ENCODE peak calls at places on chromosomes 1 and 21, in nine cellular contexts. One of them, this sample, is unnamed.

GRCh38 chr1:226181996-226182714 is 4.4 kb downstream of the ACBD3 start:
- DNase-seq in stimulated activated CD4-positive, alpha-beta T cell treated with anti-CD3 and anti-CD28 coated beads, Interleukin-4, amount 100 ng/mL, for 1 hour: no peak
- DNase-seq in fibroblast of the conjunctiva: peak
- DNase-seq in heart left ventricle: peak
- DNase-seq in SJCRH30: peak
- DNase-seq in NCI-H2171 treated with DMSO at 0.1 percent for 48 hours: no peak
- DNase-seq in colonic mucosa: peak
- DNase-seq in fibroblast of mammary gland: peak
- DNase-seq in skeletal muscle cell: peak
- DNase-seq in this sample: peak

GRCh38 chr1:60874703-60875102 is 207.7 kb upstream of the NFIA start:
- DNase-seq in stimulated activated CD4-positive, alpha-beta T cell treated with anti-CD3 and anti-CD28 coated beads, Interleukin-4, amount 100 ng/mL, for 1 hour: no peak
- DNase-seq in fibroblast of the conjunctiva: peak
- DNase-seq in heart left ventricle: peak
- DNase-seq in SJCRH30: no peak
- DNase-seq in NCI-H2171 treated with DMSO at 0.1 percent for 48 hours: no peak
- DNase-seq in colonic mucosa: no peak
- DNase-seq in fibroblast of mammary gland: peak
- DNase-seq in skeletal muscle cell: peak
- DNase-seq in this sample: no peak

GRCh38 chr1:16954579-16954978 is 25.8 kb downstream of the MFAP2 start:
- DNase-seq in stimulated activated CD4-positive, alpha-beta T cell treated with anti-CD3 and anti-CD28 coated beads, Interleukin-4, amount 100 ng/mL, for 1 hour: no peak
- DNase-seq in fibroblast of the conjunctiva: no peak
- DNase-seq in heart left ventricle: no peak
- DNase-seq in SJCRH30: no peak
- DNase-seq in NCI-H2171 treated with DMSO at 0.1 percent for 48 hours: no peak
- DNase-seq in colonic mucosa: no peak
- DNase-seq in fibroblast of mammary gland: no peak
- DNase-seq in skeletal muscle cell: no peak
- DNase-seq in this sample: no peak

GRCh38 chr1:170555370-170555769 is 23.4 kb downstream of the GORAB start:
- DNase-seq in stimulated activated CD4-positive, alpha-beta T cell treated with anti-CD3 and anti-CD28 coated beads, Interleukin-4, amount 100 ng/mL, for 1 hour: no peak
- DNase-seq in fibroblast of the conjunctiva: no peak
- DNase-seq in heart left ventricle: no peak
- DNase-seq in SJCRH30: no peak
- DNase-seq in NCI-H2171 treated with DMSO at 0.1 percent for 48 hours: no peak
- DNase-seq in colonic mucosa: no peak
- DNase-seq in fibroblast of mammary gland: no peak
- DNase-seq in skeletal muscle cell: no peak
- DNase-seq in this sample: no peak

GRCh38 chr1:148388260-148389026 is 94.7 kb downstream of the PPIAL4G start:
- DNase-seq in stimulated activated CD4-positive, alpha-beta T cell treated with anti-CD3 and anti-CD28 coated beads, Interleukin-4, amount 100 ng/mL, for 1 hour: peak
- DNase-seq in fibroblast of the conjunctiva: peak
- DNase-seq in heart left ventricle: peak
- DNase-seq in SJCRH30: no peak
- DNase-seq in NCI-H2171 treated with DMSO at 0.1 percent for 48 hours: peak
- DNase-seq in colonic mucosa: peak
- DNase-seq in fibroblast of mammary gland: peak
- DNase-seq in skeletal muscle cell: peak
- DNase-seq in this sample: peak

GRCh38 chr1:22600071-22600816 is 36.2 kb upstream of the C1QA start:
- DNase-seq in stimulated activated CD4-positive, alpha-beta T cell treated with anti-CD3 and anti-CD28 coated beads, Interleukin-4, amount 100 ng/mL, for 1 hour: no peak
- DNase-seq in fibroblast of the conjunctiva: no peak
- DNase-seq in heart left ventricle: no peak
- DNase-seq in SJCRH30: no peak
- DNase-seq in NCI-H2171 treated with DMSO at 0.1 percent for 48 hours: no peak
- DNase-seq in colonic mucosa: peak
- DNase-seq in fibroblast of mammary gland: no peak
- DNase-seq in skeletal muscle cell: no peak
- DNase-seq in this sample: no peak

GRCh38 chr1:28751315-28752056 is 14.7 kb downstream of the YTHDF2 start:
- DNase-seq in stimulated activated CD4-positive, alpha-beta T cell treated with anti-CD3 and anti-CD28 coated beads, Interleukin-4, amount 100 ng/mL, for 1 hour: no peak
- DNase-seq in fibroblast of the conjunctiva: no peak
- DNase-seq in heart left ventricle: no peak
- DNase-seq in SJCRH30: no peak
- DNase-seq in NCI-H2171 treated with DMSO at 0.1 percent for 48 hours: no peak
- DNase-seq in colonic mucosa: no peak
- DNase-seq in fibroblast of mammary gland: peak
- DNase-seq in skeletal muscle cell: no peak
- DNase-seq in this sample: no peak

GRCh38 chr1:64476251-64476952 is 6.5 kb downstream of the CACHD1 start:
- DNase-seq in stimulated activated CD4-positive, alpha-beta T cell treated with anti-CD3 and anti-CD28 coated beads, Interleukin-4, amount 100 ng/mL, for 1 hour: no peak
- DNase-seq in fibroblast of the conjunctiva: peak
- DNase-seq in heart left ventricle: no peak
- DNase-seq in SJCRH30: no peak
- DNase-seq in NCI-H2171 treated with DMSO at 0.1 percent for 48 hours: no peak
- DNase-seq in colonic mucosa: no peak
- DNase-seq in fibroblast of mammary gland: peak
- DNase-seq in skeletal muscle cell: peak
- DNase-seq in this sample: no peak

GRCh38 chr1:237705462-237705861 is 185.3 kb downstream of the ZP4 start:
- DNase-seq in stimulated activated CD4-positive, alpha-beta T cell treated with anti-CD3 and anti-CD28 coated beads, Interleukin-4, amount 100 ng/mL, for 1 hour: no peak
- DNase-seq in fibroblast of the conjunctiva: no peak
- DNase-seq in heart left ventricle: no peak
- DNase-seq in SJCRH30: no peak
- DNase-seq in NCI-H2171 treated with DMSO at 0.1 percent for 48 hours: peak
- DNase-seq in colonic mucosa: no peak
- DNase-seq in fibroblast of mammary gland: no peak
- DNase-seq in skeletal muscle cell: no peak
- DNase-seq in this sample: no peak

GRCh38 chr1:93056214-93056613 is 22.9 kb upstream of the MTF2 start:
- DNase-seq in stimulated activated CD4-positive, alpha-beta T cell treated with anti-CD3 and anti-CD28 coated beads, Interleukin-4, amount 100 ng/mL, for 1 hour: no peak
- DNase-seq in fibroblast of the conjunctiva: no peak
- DNase-seq in heart left ventricle: no peak
- DNase-seq in SJCRH30: peak
- DNase-seq in NCI-H2171 treated with DMSO at 0.1 percent for 48 hours: no peak
- DNase-seq in colonic mucosa: no peak
- DNase-seq in fibroblast of mammary gland: peak
- DNase-seq in skeletal muscle cell: peak
- DNase-seq in this sample: no peak

GRCh38 chr21:45364464-45365185 is 40.3 kb upstream of the COL18A1 start:
- DNase-seq in stimulated activated CD4-positive, alpha-beta T cell treated with anti-CD3 and anti-CD28 coated beads, Interleukin-4, amount 100 ng/mL, for 1 hour: no peak
- DNase-seq in fibroblast of the conjunctiva: peak
- DNase-seq in heart left ventricle: peak
- DNase-seq in SJCRH30: no peak
- DNase-seq in NCI-H2171 treated with DMSO at 0.1 percent for 48 hours: no peak
- DNase-seq in colonic mucosa: no peak
- DNase-seq in fibroblast of mammary gland: peak
- DNase-seq in skeletal muscle cell: peak
- DNase-seq in this sample: no peak

GRCh38 chr1:10520952-10521351 is 46.2 kb downstream of the PEX14 start:
- DNase-seq in stimulated activated CD4-positive, alpha-beta T cell treated with anti-CD3 and anti-CD28 coated beads, Interleukin-4, amount 100 ng/mL, for 1 hour: no peak
- DNase-seq in fibroblast of the conjunctiva: no peak
- DNase-seq in heart left ventricle: no peak
- DNase-seq in SJCRH30: no peak
- DNase-seq in NCI-H2171 treated with DMSO at 0.1 percent for 48 hours: no peak
- DNase-seq in colonic mucosa: no peak
- DNase-seq in fibroblast of mammary gland: no peak
- DNase-seq in skeletal muscle cell: no peak
- DNase-seq in this sample: no peak

GRCh38 chr1:44707959-44708831 is 22.8 kb downstream of the RNU5D-1 start:
- DNase-seq in stimulated activated CD4-positive, alpha-beta T cell treated with anti-CD3 and anti-CD28 coated beads, Interleukin-4, amount 100 ng/mL, for 1 hour: no peak
- DNase-seq in fibroblast of the conjunctiva: no peak
- DNase-seq in heart left ventricle: no peak
- DNase-seq in SJCRH30: peak
- DNase-seq in NCI-H2171 treated with DMSO at 0.1 percent for 48 hours: no peak
- DNase-seq in colonic mucosa: peak
- DNase-seq in fibroblast of mammary gland: peak
- DNase-seq in skeletal muscle cell: no peak
- DNase-seq in this sample: no peak

GRCh38 chr1:3597599-3597964 is 13.7 kb downstream of the MEGF6 start:
- DNase-seq in stimulated activated CD4-positive, alpha-beta T cell treated with anti-CD3 and anti-CD28 coated beads, Interleukin-4, amount 100 ng/mL, for 1 hour: peak
- DNase-seq in fibroblast of the conjunctiva: no peak
- DNase-seq in heart left ventricle: no peak
- DNase-seq in SJCRH30: no peak
- DNase-seq in NCI-H2171 treated with DMSO at 0.1 percent for 48 hours: no peak
- DNase-seq in colonic mucosa: no peak
- DNase-seq in fibroblast of mammary gland: no peak
- DNase-seq in skeletal muscle cell: no peak
- DNase-seq in this sample: no peak

GRCh38 chr1:181113061-181113695 is 24.7 kb downstream of the IER5 start:
- DNase-seq in stimulated activated CD4-positive, alpha-beta T cell treated with anti-CD3 and anti-CD28 coated beads, Interleukin-4, amount 100 ng/mL, for 1 hour: no peak
- DNase-seq in fibroblast of the conjunctiva: no peak
- DNase-seq in heart left ventricle: no peak
- DNase-seq in SJCRH30: peak
- DNase-seq in NCI-H2171 treated with DMSO at 0.1 percent for 48 hours: peak
- DNase-seq in colonic mucosa: no peak
- DNase-seq in fibroblast of mammary gland: peak
- DNase-seq in skeletal muscle cell: no peak
- DNase-seq in this sample: no peak

GRCh38 chr1:119711804-119712341 is at the start of gene PHGDH:
- DNase-seq in stimulated activated CD4-positive, alpha-beta T cell treated with anti-CD3 and anti-CD28 coated beads, Interleukin-4, amount 100 ng/mL, for 1 hour: peak
- DNase-seq in fibroblast of the conjunctiva: peak
- DNase-seq in heart left ventricle: peak
- DNase-seq in SJCRH30: peak
- DNase-seq in NCI-H2171 treated with DMSO at 0.1 percent for 48 hours: peak
- DNase-seq in colonic mucosa: peak
- DNase-seq in fibroblast of mammary gland: peak
- DNase-seq in skeletal muscle cell: peak
- DNase-seq in this sample: peak

GRCh38 chr21:44013380-44014088 is 1.4 kb downstream of the TRAPPC10 start:
- DNase-seq in stimulated activated CD4-positive, alpha-beta T cell treated with anti-CD3 and anti-CD28 coated beads, Interleukin-4, amount 100 ng/mL, for 1 hour: peak
- DNase-seq in fibroblast of the conjunctiva: no peak
- DNase-seq in heart left ventricle: no peak
- DNase-seq in SJCRH30: no peak
- DNase-seq in NCI-H2171 treated with DMSO at 0.1 percent for 48 hours: no peak
- DNase-seq in colonic mucosa: peak
- DNase-seq in fibroblast of mammary gland: no peak
- DNase-seq in skeletal muscle cell: no peak
- DNase-seq in this sample: no peak

GRCh38 chr1:87100271-87100670 is 185.8 kb downstream of the HS2ST1 start:
- DNase-seq in stimulated activated CD4-positive, alpha-beta T cell treated with anti-CD3 and anti-CD28 coated beads, Interleukin-4, amount 100 ng/mL, for 1 hour: no peak
- DNase-seq in fibroblast of the conjunctiva: no peak
- DNase-seq in heart left ventricle: no peak
- DNase-seq in SJCRH30: no peak
- DNase-seq in NCI-H2171 treated with DMSO at 0.1 percent for 48 hours: no peak
- DNase-seq in colonic mucosa: no peak
- DNase-seq in fibroblast of mammary gland: no peak
- DNase-seq in skeletal muscle cell: no peak
- DNase-seq in this sample: no peak

GRCh38 chr1:43776043-43776761 is 68.9 kb downstream of the ST3GAL3 start:
- DNase-seq in stimulated activated CD4-positive, alpha-beta T cell treated with anti-CD3 and anti-CD28 coated beads, Interleukin-4, amount 100 ng/mL, for 1 hour: no peak
- DNase-seq in fibroblast of the conjunctiva: peak
- DNase-seq in heart left ventricle: no peak
- DNase-seq in SJCRH30: no peak
- DNase-seq in NCI-H2171 treated with DMSO at 0.1 percent for 48 hours: peak
- DNase-seq in colonic mucosa: no peak
- DNase-seq in fibroblast of mammary gland: peak
- DNase-seq in skeletal muscle cell: peak
- DNase-seq in this sample: no peak

GRCh38 chr1:7710859-7711258 is 60.2 kb upstream of the VAMP3 start:
- DNase-seq in stimulated activated CD4-positive, alpha-beta T cell treated with anti-CD3 and anti-CD28 coated beads, Interleukin-4, amount 100 ng/mL, for 1 hour: no peak
- DNase-seq in fibroblast of the conjunctiva: no peak
- DNase-seq in heart left ventricle: no peak
- DNase-seq in SJCRH30: no peak
- DNase-seq in NCI-H2171 treated with DMSO at 0.1 percent for 48 hours: no peak
- DNase-seq in colonic mucosa: no peak
- DNase-seq in fibroblast of mammary gland: no peak
- DNase-seq in skeletal muscle cell: no peak
- DNase-seq in this sample: no peak

GRCh38 chr1:161121838-161122237 is 3.9 kb downstream of the NIT1 start:
- DNase-seq in stimulated activated CD4-positive, alpha-beta T cell treated with anti-CD3 and anti-CD28 coated beads, Interleukin-4, amount 100 ng/mL, for 1 hour: no peak
- DNase-seq in fibroblast of the conjunctiva: no peak
- DNase-seq in heart left ventricle: no peak
- DNase-seq in SJCRH30: no peak
- DNase-seq in NCI-H2171 treated with DMSO at 0.1 percent for 48 hours: no peak
- DNase-seq in colonic mucosa: no peak
- DNase-seq in fibroblast of mammary gland: no peak
- DNase-seq in skeletal muscle cell: no peak
- DNase-seq in this sample: no peak

GRCh38 chr1:114319480-114319879 is 165.8 kb upstream of the SYT6 start:
- DNase-seq in stimulated activated CD4-positive, alpha-beta T cell treated with anti-CD3 and anti-CD28 coated beads, Interleukin-4, amount 100 ng/mL, for 1 hour: no peak
- DNase-seq in fibroblast of the conjunctiva: no peak
- DNase-seq in heart left ventricle: no peak
- DNase-seq in SJCRH30: no peak
- DNase-seq in NCI-H2171 treated with DMSO at 0.1 percent for 48 hours: no peak
- DNase-seq in colonic mucosa: no peak
- DNase-seq in fibroblast of mammary gland: peak
- DNase-seq in skeletal muscle cell: peak
- DNase-seq in this sample: no peak

GRCh38 chr1:24349891-24350290 is 30.7 kb downstream of the GRHL3 start:
- DNase-seq in stimulated activated CD4-positive, alpha-beta T cell treated with anti-CD3 and anti-CD28 coated beads, Interleukin-4, amount 100 ng/mL, for 1 hour: peak
- DNase-seq in fibroblast of the conjunctiva: no peak
- DNase-seq in heart left ventricle: no peak
- DNase-seq in SJCRH30: no peak
- DNase-seq in NCI-H2171 treated with DMSO at 0.1 percent for 48 hours: no peak
- DNase-seq in colonic mucosa: no peak
- DNase-seq in fibroblast of mammary gland: peak
- DNase-seq in skeletal muscle cell: no peak
- DNase-seq in this sample: no peak

GRCh38 chr1:246012271-246012854 is 494.7 kb downstream of the SMYD3 start:
- DNase-seq in stimulated activated CD4-positive, alpha-beta T cell treated with anti-CD3 and anti-CD28 coated beads, Interleukin-4, amount 100 ng/mL, for 1 hour: no peak
- DNase-seq in fibroblast of the conjunctiva: peak
- DNase-seq in heart left ventricle: no peak
- DNase-seq in SJCRH30: no peak
- DNase-seq in NCI-H2171 treated with DMSO at 0.1 percent for 48 hours: peak
- DNase-seq in colonic mucosa: no peak
- DNase-seq in fibroblast of mammary gland: peak
- DNase-seq in skeletal muscle cell: no peak
- DNase-seq in this sample: no peak

GRCh38 chr1:21012937-21013336 is 163.8 kb downstream of the EIF4G3 start:
- DNase-seq in stimulated activated CD4-positive, alpha-beta T cell treated with anti-CD3 and anti-CD28 coated beads, Interleukin-4, amount 100 ng/mL, for 1 hour: no peak
- DNase-seq in fibroblast of the conjunctiva: peak
- DNase-seq in heart left ventricle: no peak
- DNase-seq in SJCRH30: no peak
- DNase-seq in NCI-H2171 treated with DMSO at 0.1 percent for 48 hours: no peak
- DNase-seq in colonic mucosa: no peak
- DNase-seq in fibroblast of mammary gland: peak
- DNase-seq in skeletal muscle cell: peak
- DNase-seq in this sample: no peak

GRCh38 chr1:116067564-116067887 is 43.7 kb upstream of the MAB21L3 start:
- DNase-seq in stimulated activated CD4-positive, alpha-beta T cell treated with anti-CD3 and anti-CD28 coated beads, Interleukin-4, amount 100 ng/mL, for 1 hour: no peak
- DNase-seq in fibroblast of the conjunctiva: peak
- DNase-seq in heart left ventricle: peak
- DNase-seq in SJCRH30: peak
- DNase-seq in NCI-H2171 treated with DMSO at 0.1 percent for 48 hours: no peak
- DNase-seq in colonic mucosa: no peak
- DNase-seq in fibroblast of mammary gland: peak
- DNase-seq in skeletal muscle cell: peak
- DNase-seq in this sample: no peak

GRCh38 chr1:209416660-209417059 is 166.9 kb upstream of the CAMK1G start:
- DNase-seq in stimulated activated CD4-positive, alpha-beta T cell treated with anti-CD3 and anti-CD28 coated beads, Interleukin-4, amount 100 ng/mL, for 1 hour: no peak
- DNase-seq in fibroblast of the conjunctiva: no peak
- DNase-seq in heart left ventricle: no peak
- DNase-seq in SJCRH30: no peak
- DNase-seq in NCI-H2171 treated with DMSO at 0.1 percent for 48 hours: no peak
- DNase-seq in colonic mucosa: no peak
- DNase-seq in fibroblast of mammary gland: no peak
- DNase-seq in skeletal muscle cell: no peak
- DNase-seq in this sample: no peak

GRCh38 chr21:27648560-27648959 is 681.7 kb upstream of the ADAMTS5 start:
- DNase-seq in stimulated activated CD4-positive, alpha-beta T cell treated with anti-CD3 and anti-CD28 coated beads, Interleukin-4, amount 100 ng/mL, for 1 hour: no peak
- DNase-seq in fibroblast of the conjunctiva: peak
- DNase-seq in heart left ventricle: no peak
- DNase-seq in SJCRH30: peak
- DNase-seq in NCI-H2171 treated with DMSO at 0.1 percent for 48 hours: no peak
- DNase-seq in colonic mucosa: no peak
- DNase-seq in fibroblast of mammary gland: peak
- DNase-seq in skeletal muscle cell: peak
- DNase-seq in this sample: no peak

GRCh38 chr1:118899340-118899739 is 88.8 kb downstream of the TBX15 start:
- DNase-seq in stimulated activated CD4-positive, alpha-beta T cell treated with anti-CD3 and anti-CD28 coated beads, Interleukin-4, amount 100 ng/mL, for 1 hour: no peak
- DNase-seq in fibroblast of the conjunctiva: no peak
- DNase-seq in heart left ventricle: no peak
- DNase-seq in SJCRH30: no peak
- DNase-seq in NCI-H2171 treated with DMSO at 0.1 percent for 48 hours: no peak
- DNase-seq in colonic mucosa: no peak
- DNase-seq in fibroblast of mammary gland: no peak
- DNase-seq in skeletal muscle cell: no peak
- DNase-seq in this sample: no peak

GRCh38 chr1:62438163-62438562 is 1.3 kb downstream of the USP1 start:
- DNase-seq in stimulated activated CD4-positive, alpha-beta T cell treated with anti-CD3 and anti-CD28 coated beads, Interleukin-4, amount 100 ng/mL, for 1 hour: no peak
- DNase-seq in fibroblast of the conjunctiva: no peak
- DNase-seq in heart left ventricle: no peak
- DNase-seq in SJCRH30: no peak
- DNase-seq in NCI-H2171 treated with DMSO at 0.1 percent for 48 hours: peak
- DNase-seq in colonic mucosa: no peak
- DNase-seq in fibroblast of mammary gland: peak
- DNase-seq in skeletal muscle cell: no peak
- DNase-seq in this sample: no peak

This sample was measured in lung.